ENCODE peak calls at places on chromosomes 2 and 18, in eight cellular contexts. K, Q, N, A, S, F, D and Y are unnamed samples.
A peak's percentile ranks its signal among the peaks of the same experiment; 100 is the strongest.

GRCh38 chr2:63589148-63589972 is 597 bp downstream of the MDH1 start:
- DNase-seq in K (peak; percentile 33), Q (peak; percentile 27), N (no peak), A (no peak), S (peak; percentile 23), F (no peak), D (no peak), Y (no peak)

GRCh38 chr2:241227635-241227993 is 39.1 kb downstream of the ANO7 start:
- DNase-seq in K (no peak), Q (no peak), N (no peak), A (peak; percentile 51), S (no peak), F (no peak), D (no peak), Y (no peak)

GRCh38 chr2:75729861-75730260 is 19.1 kb upstream of the GCFC2 start:
- DNase-seq in K (no peak), Q (peak; percentile 12), N (no peak), A (no peak), S (peak; percentile 35), F (no peak), D (no peak), Y (no peak)

GRCh38 chr2:119290859-119291587 is 67.4 kb downstream of the STEAP3 start:
- DNase-seq in K (peak; percentile 76), Q (peak; percentile 75), N (peak; percentile 89), A (no peak), S (peak; percentile 74), F (peak; percentile 88), D (no peak), Y (peak; percentile 37)

GRCh38 chr2:68185541-68186164 is 28.0 kb downstream of the PNO1 start:
- DNase-seq in K (peak; percentile 52), Q (peak; percentile 52), N (peak; percentile 39), A (no peak), S (peak; percentile 84), F (peak; percentile 20), D (no peak), Y (peak; percentile 45)

GRCh38 chr18:23307567-23308295 is 145.4 kb upstream of the RIOK3 start:
- DNase-seq in K (no peak), Q (no peak), N (no peak), A (no peak), S (peak; percentile 64), F (no peak), D (no peak), Y (no peak)

GRCh38 chr2:28447943-28448737 is 47.7 kb upstream of the PLB1 start:
- DNase-seq in K (no peak), Q (no peak), N (no peak), A (no peak), S (peak; percentile 96), F (no peak), D (no peak), Y (no peak)

GRCh38 chr2:175207741-175208438 is 26.4 kb upstream of the ATP5MC3 start:
- DNase-seq in K (no peak), Q (no peak), N (peak; percentile 79), A (no peak), S (no peak), F (no peak), D (no peak), Y (no peak)

GRCh38 chr18:73943763-73944162 is 203.9 kb downstream of the FBXO15 start:
- DNase-seq in K (no peak), Q (no peak), N (no peak), A (no peak), S (no peak), F (no peak), D (no peak), Y (no peak)

GRCh38 chr2:121237980-121238665 is 46.9 kb downstream of the TFCP2L1 start:
- DNase-seq in K (no peak), Q (no peak), N (no peak), A (peak; percentile 63), S (no peak), F (no peak), D (peak; percentile 41), Y (no peak)

GRCh38 chr2:26556309-26557243 is 78.7 kb upstream of the OTOF start:
- DNase-seq in K (no peak), Q (no peak), N (no peak), A (no peak), S (no peak), F (no peak), D (peak; percentile 51), Y (no peak)

GRCh38 chr18:22113144-22113813 is 56.1 kb upstream of the GATA6 start:
- DNase-seq in K (no peak), Q (peak; percentile 21), N (peak; percentile 90), A (no peak), S (no peak), F (no peak), D (no peak), Y (no peak)

GRCh38 chr2:239476757-239477565 is 76.1 kb upstream of the HDAC4 start:
- DNase-seq in K (no peak), Q (no peak), N (no peak), A (peak; percentile 56), S (no peak), F (no peak), D (no peak), Y (no peak)

GRCh38 chr2:154324601-154325000 is 373.9 kb upstream of the KCNJ3 start:
- DNase-seq in K (no peak), Q (no peak), N (no peak), A (no peak), S (no peak), F (no peak), D (no peak), Y (no peak)

GRCh38 chr2:113039158-113039557 is 13.5 kb downstream of the IL36B start:
- DNase-seq in K (no peak), Q (no peak), N (no peak), A (no peak), S (no peak), F (no peak), D (no peak), Y (no peak)

GRCh38 chr2:113036763-113037162 is 15.9 kb downstream of the IL36B start:
- DNase-seq in K (no peak), Q (no peak), N (no peak), A (no peak), S (no peak), F (no peak), D (no peak), Y (no peak)

GRCh38 chr2:113039675-113040074 is 13.0 kb downstream of the IL36B start:
- DNase-seq in K (no peak), Q (no peak), N (no peak), A (no peak), S (no peak), F (no peak), D (no peak), Y (no peak)

GRCh38 chr2:113046465-113046864 is 6.2 kb downstream of the IL36B start:
- DNase-seq in K (no peak), Q (no peak), N (no peak), A (no peak), S (no peak), F (no peak), D (no peak), Y (no peak)

GRCh38 chr2:113041871-113042270 is 10.8 kb downstream of the IL36B start:
- DNase-seq in K (no peak), Q (no peak), N (no peak), A (no peak), S (no peak), F (no peak), D (no peak), Y (no peak)
- TF ChIP-seq CTCF in K (no peak), Q (peak; percentile 25), N (no peak), A (no peak), S (peak; percentile 3), F (peak; percentile 16), D (no peak), Y (no peak)

GRCh38 chr18:8707946-8708345 is 2.6 kb downstream of the MTCL1 start:
- DNase-seq in K (no peak), Q (peak; percentile 52), N (no peak), A (no peak), S (no peak), F (no peak), D (no peak), Y (no peak)

GRCh38 chr18:8706545-8706980 is 1.2 kb downstream of the MTCL1 start:
- DNase-seq in K (no peak), Q (no peak), N (no peak), A (no peak), S (peak; percentile 17), F (no peak), D (no peak), Y (no peak)

GRCh38 chr18:8708670-8709069 is 3.3 kb downstream of the MTCL1 start:
- DNase-seq in K (no peak), Q (no peak), N (no peak), A (no peak), S (no peak), F (no peak), D (no peak), Y (no peak)

GRCh38 chr18:8705941-8706544 is 687 bp downstream of the MTCL1 start:
- DNase-seq in K (no peak), Q (no peak), N (peak; percentile 33), A (no peak), S (no peak), F (no peak), D (no peak), Y (peak; percentile 52)

GRCh38 chr18:8706981-8707940 is 1.9 kb downstream of the MTCL1 start:
- DNase-seq in K (no peak), Q (no peak), N (peak; percentile 33), A (no peak), S (no peak), F (peak; percentile 47), D (peak; percentile 67), Y (peak; percentile 34)
- TF ChIP-seq CTCF in K (no peak), Q (peak; percentile 36), N (no peak), A (peak; percentile 76), S (no peak), F (peak; percentile 53), D (no peak), Y (no peak)

DNA sequence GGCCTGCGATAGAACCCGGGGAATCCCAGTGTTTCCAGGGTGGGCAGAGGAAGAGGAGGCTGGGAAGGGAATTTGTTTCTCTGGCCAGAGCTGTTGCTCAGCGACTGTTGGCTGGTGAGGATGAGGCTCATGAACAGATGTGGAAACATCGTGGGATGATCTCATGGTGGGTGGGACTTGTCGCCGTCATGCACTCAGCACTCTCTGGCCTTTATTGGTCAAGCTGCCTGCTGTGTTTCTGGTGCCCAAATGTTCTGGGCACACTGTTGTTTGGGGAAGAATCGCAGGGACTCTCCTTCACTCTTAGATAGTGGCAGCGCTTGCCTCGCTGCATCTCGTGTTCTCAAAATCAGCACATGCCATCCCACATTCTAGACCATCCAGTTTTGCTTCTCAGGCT is 145.5 kb downstream of the AGAP1 start:
- DNase-seq in K (no peak), Q (no peak), N (peak; percentile 80), A (no peak), S (peak; percentile 29), F (no peak), D (peak; percentile 93), Y (no peak)
- TF ChIP-seq CTCF in K (no peak), Q (no peak), N (no peak), A (no peak), S (no peak), F (no peak), D (no peak), Y (no peak)

DNA sequence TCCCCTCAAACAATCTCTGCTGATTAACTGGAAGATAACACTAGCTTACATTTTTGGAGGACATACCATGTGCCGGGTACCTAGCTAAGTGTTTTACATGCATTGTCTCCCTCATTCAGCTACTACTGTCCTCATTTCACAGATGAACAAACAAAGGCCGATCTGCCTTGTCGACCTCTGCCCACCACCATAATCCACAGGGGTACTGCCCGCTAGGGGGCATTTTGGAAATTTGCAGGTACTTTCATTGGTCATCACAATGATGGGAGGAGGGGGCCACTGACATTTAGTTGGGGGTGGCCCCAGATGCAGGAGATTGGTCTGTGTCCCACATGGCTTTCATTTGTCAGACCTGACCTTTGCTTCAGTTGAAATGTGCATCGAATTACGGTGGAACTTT is 3.9 kb upstream of the TMEM163 start:
- DNase-seq in K (no peak), Q (no peak), N (no peak), A (no peak), S (no peak), F (no peak), D (no peak), Y (no peak)
- TF ChIP-seq CTCF in K (peak; percentile 20), Q (peak; percentile 30), N (no peak), A (peak; percentile 53), S (peak; percentile 22), F (peak; percentile 50), D (no peak), Y (no peak)